ENCODE peak calls at places on chromosomes 3 and 15, in nine cellular contexts. O is PC-3; D is mammary epithelial cell; L is tibial artery; Z is endodermal cell; K is AG04450; H is right lobe of liver; V is CD8-positive, alpha-beta T cell; W is sigmoid colon. Y is an unnamed sample.

GRCh38 chr3:27307566-27307965 is 61.6 kb downstream of the NEK10 start:
- DNase-seq in O (peak; percentile 82), D (no peak), L (no peak), Z (no peak), K (no peak), H (no peak), V (no peak), W (no peak), Y (no peak)

GRCh38 chr15:64857421-64857820 is 15.7 kb downstream of the PLEKHO2 start:
- DNase-seq in O (no peak), D (peak; percentile 56), L (no peak), Z (no peak), K (no peak), H (no peak), V (no peak), W (no peak), Y (no peak)

GRCh38 chr3:149744151-149744550 is 8.1 kb downstream of the COMMD2 start:
- DNase-seq in O (no peak), D (no peak), L (no peak), Z (no peak), K (no peak), H (no peak), V (no peak), W (no peak), Y (no peak)

GRCh38 chr3:31858439-31858838 is 122.6 kb downstream of the OSBPL10 start:
- DNase-seq in O (peak; percentile 48), D (no peak), L (no peak), Z (no peak), K (no peak), H (no peak), V (no peak), W (no peak), Y (no peak)

GRCh38 chr15:89551502-89551901 is 23.8 kb upstream of the TICRR start:
- DNase-seq in O (peak; percentile 45), D (peak; percentile 71), L (no peak), Z (no peak), K (no peak), H (no peak), V (no peak), W (no peak), Y (no peak)

GRCh38 chr3:12591456-12591855 is 34.6 kb downstream of the MKRN2 start:
- DNase-seq in O (no peak), D (no peak), L (no peak), Z (no peak), K (no peak), H (no peak), V (no peak), W (no peak), Y (no peak)

GRCh38 chr3:178765472-178765871 is 229.2 kb downstream of the KCNMB2 start:
- DNase-seq in O (no peak), D (no peak), L (no peak), Z (no peak), K (no peak), H (no peak), V (no peak), W (no peak), Y (no peak)

GRCh38 chr3:141231101-141231922 is at the start of gene PXYLP1:
- DNase-seq in O (peak; percentile 84), D (peak; percentile 78), L (peak; percentile 94), Z (peak; percentile 97), K (peak; percentile 51), H (peak; percentile 96), V (peak; percentile 95), W (peak; percentile 96), Y (peak; percentile 41)

GRCh38 chr3:57972421-57973111 is 35.7 kb upstream of the FLNB start:
- DNase-seq in O (peak; percentile 97), D (peak; percentile 75), L (no peak), Z (peak; percentile 59), K (no peak), H (no peak), V (no peak), W (no peak), Y (no peak)

GRCh38 chr3:25421747-25422146 is 6.3 kb upstream of the RARB start:
- DNase-seq in O (no peak), D (no peak), L (no peak), Z (no peak), K (no peak), H (no peak), V (no peak), W (no peak), Y (no peak)

GRCh38 chr3:25426408-25426807 is 1.7 kb upstream of the RARB start:
- DNase-seq in O (no peak), D (peak; percentile 55), L (no peak), Z (peak; percentile 75), K (no peak), H (no peak), V (no peak), W (no peak), Y (no peak)

GRCh38 chr3:25420885-25421284 is 7.2 kb upstream of the RARB start:
- DNase-seq in O (peak; percentile 31), D (peak; percentile 61), L (no peak), Z (no peak), K (no peak), H (no peak), V (no peak), W (no peak), Y (no peak)

GRCh38 chr3:25424238-25425013 is 3.6 kb upstream of the RARB start:
- DNase-seq in O (peak; percentile 40), D (peak; percentile 88), L (no peak), Z (no peak), K (no peak), H (no peak), V (no peak), W (no peak), Y (peak; percentile 68)

DNA sequence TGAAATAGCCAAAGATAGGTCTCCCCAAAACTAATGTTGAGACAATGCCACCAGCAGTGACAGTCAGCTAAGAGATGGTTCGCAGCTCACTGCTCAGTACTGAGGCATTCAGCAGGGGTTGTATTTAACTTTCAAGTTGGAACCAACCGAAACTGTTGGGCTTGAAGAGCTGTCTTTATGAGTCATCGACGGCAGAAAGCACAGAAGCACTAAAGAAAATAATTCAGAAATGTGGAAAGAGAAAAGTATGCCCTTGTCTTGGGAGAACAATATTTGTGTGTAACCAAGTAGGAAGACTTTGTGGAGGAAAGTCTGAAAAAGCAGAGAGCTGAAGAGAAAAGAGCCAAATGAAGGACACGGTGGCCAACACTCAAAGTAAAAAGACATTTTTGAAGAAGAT is 4.3 kb upstream of the RARB start:
- DNase-seq in O (peak; percentile 7), D (peak; percentile 77), L (no peak), Z (no peak), K (no peak), H (no peak), V (no peak), W (no peak), Y (no peak)
- H3K4me3 ChIP-seq in O (no peak overlapping the region), D (no peak overlapping the region), L (no peak overlapping the region), Z (no peak overlapping the region), K (no peak overlapping the region), H (no peak overlapping the region), V (no peak overlapping the region), W (no peak overlapping the region), Y (no peak overlapping the region)

GRCh38 chr3:190252080-190252479 is 70.2 kb downstream of the CLDN1 start:
- DNase-seq in O (no peak), D (peak; percentile 64), L (no peak), Z (no peak), K (peak; percentile 50), H (no peak), V (no peak), W (no peak), Y (peak; percentile 31)

DNA sequence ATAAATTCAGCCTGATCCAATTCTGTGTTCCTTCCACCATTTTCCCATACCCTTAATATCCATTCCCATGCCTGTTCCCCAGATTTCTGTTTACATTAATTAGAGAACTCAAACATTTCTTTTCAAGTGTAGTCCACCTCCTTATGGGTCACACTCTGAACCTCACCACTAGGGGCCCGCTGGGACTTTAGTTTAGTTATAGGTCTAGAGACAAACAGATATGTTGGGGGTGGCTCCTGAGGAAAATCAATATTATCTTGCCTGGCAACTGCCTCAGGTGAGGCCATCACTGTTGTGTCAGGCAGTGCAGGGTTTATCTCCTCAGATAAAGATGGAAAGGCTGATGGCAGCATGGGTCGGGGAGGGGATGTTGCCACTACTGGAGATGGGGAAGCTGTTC is 72.8 kb downstream of the CLDN1 start:
- DNase-seq in O (no peak), D (no peak), L (no peak), Z (no peak), K (no peak), H (no peak), V (no peak), W (no peak), Y (no peak)
- TF ChIP-seq CTCF in O (no peak), D (no peak), L (no peak), Z (peak; percentile 60), K (no peak), H (no peak), V (no peak), W (no peak), Y (no peak)

GRCh38 chr3:139110072-139110830 is 65.6 kb upstream of the PRR23C start:
- DNase-seq in O (no peak), D (no peak), L (no peak), Z (no peak), K (no peak), H (peak; percentile 88), V (peak; percentile 35), W (no peak), Y (no peak)

GRCh38 chr3:139108253-139108969 is 63.7 kb upstream of the PRR23C start:
- DNase-seq in O (no peak), D (no peak), L (no peak), Z (no peak), K (no peak), H (no peak), V (peak; percentile 32), W (no peak), Y (no peak)

GRCh38 chr3:139111392-139112229 is 66.9 kb upstream of the PRR23C start:
- DNase-seq in O (peak; percentile 58), D (peak; percentile 35), L (no peak), Z (peak; percentile 92), K (peak; percentile 41), H (peak; percentile 75), V (peak; percentile 63), W (no peak), Y (no peak)

GRCh38 chr3:139107424-139108252 is 62.9 kb upstream of the PRR23C start:
- DNase-seq in O (no peak), D (no peak), L (no peak), Z (no peak), K (no peak), H (no peak), V (peak; percentile 42), W (no peak), Y (no peak)

GRCh38 chr3:139109271-139109670 is 64.6 kb upstream of the PRR23C start:
- DNase-seq in O (no peak), D (no peak), L (no peak), Z (no peak), K (no peak), H (no peak), V (no peak), W (no peak), Y (no peak)
- H3K27me3 ChIP-seq in O (no peaks in the 10 kb centered on the region), D (no peaks in the 10 kb centered on the region), L (no peaks in the 10 kb centered on the region), Z (peaks cover 26% of the 10 kb centered on the region), K (peaks cover 27% of the 10 kb centered on the region), H (no peaks in the 10 kb centered on the region), V (no peaks in the 10 kb centered on the region), W (peaks cover 9% of the 10 kb centered on the region), Y (peaks cover 7% of the 10 kb centered on the region)

DNA sequence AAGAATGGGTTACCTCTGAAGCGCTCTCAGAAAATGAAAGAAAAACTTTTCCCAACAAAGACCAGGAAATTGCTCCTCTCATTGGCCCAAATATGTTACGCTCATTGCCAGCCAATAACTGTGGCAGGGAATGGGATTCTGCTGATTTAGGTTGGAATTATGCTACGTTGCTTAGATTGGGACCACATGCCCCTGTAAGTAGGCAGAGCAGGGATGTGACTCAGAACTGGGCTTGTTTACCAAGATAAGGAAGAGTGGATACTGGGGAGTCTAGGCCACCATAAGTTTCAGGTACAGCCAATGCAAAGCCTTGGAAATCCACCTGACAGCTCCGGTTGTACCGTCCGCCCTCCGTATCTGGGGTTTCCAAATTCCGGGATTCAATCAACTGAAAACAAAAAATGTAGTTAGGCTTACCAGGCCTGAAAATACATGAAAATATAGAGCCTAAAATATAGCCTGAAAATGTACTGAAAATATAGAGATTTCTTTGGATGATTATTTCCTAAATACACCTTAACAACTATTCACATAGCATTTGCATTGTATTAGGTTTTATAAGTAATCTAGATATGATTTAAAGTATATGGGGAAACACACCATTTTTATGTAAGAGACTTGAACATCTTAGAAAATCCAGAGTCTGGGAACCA is 1.5 kb upstream of the TCF12 start:
- DNase-seq in O (no peak), D (no peak), L (no peak), Z (no peak), K (no peak), H (no peak), V (no peak), W (no peak), Y (no peak)
- H3K4me3 ChIP-seq in O (no peak overlapping the region), D (peak overlapping the region; percentile 98), L (peak overlapping the region; percentile 91), Z (peak overlapping the region; percentile 93), K (peak overlapping the region; percentile 87), H (peak overlapping the region; percentile 87), V (no peak overlapping the region), W (peak overlapping the region; percentile 96), Y (no peak overlapping the region)